ENCODE peak calls at places on chromosomes 1 and 21, in four cellular contexts. Y is heart left ventricle, F is heart right ventricle, I is PC-3. X is an unnamed sample.

GRCh38 chr1:235892080-235892670 is 25.5 kb upstream of the LYST start:
- DNase-seq in F (no peak), Y (no peak), I (no peak), X (no peak)

GRCh38 chr1:56297191-56297590 is 282.2 kb downstream of the PLPP3 start:
- DNase-seq in F (no peak), I (no peak), Y (no peak), X (no peak)

GRCh38 chr21:20971296-20971921 is 26.8 kb upstream of the NCAM2 start:
- DNase-seq in F (peak; percentile 21), Y (no peak), I (peak; percentile 62), X (no peak)

GRCh38 chr1:98296681-98297080 is 364.8 kb upstream of the SNX7 start:
- DNase-seq in F (no peak), I (peak; percentile 77), Y (no peak), X (no peak)

GRCh38 chr1:42979037-42979432 is 20.4 kb upstream of the SLC2A1 start:
- DNase-seq in Y (no peak), I (no peak), F (no peak), X (no peak)

GRCh38 chr1:43269627-43270375 is at the start of gene TMEM125:
- DNase-seq in Y (no peak), F (no peak), I (peak; percentile 36), X (peak; percentile 91)

GRCh38 chr1:179017383-179018326 is 8.0 kb upstream of the FAM20B start:
- DNase-seq in I (peak; percentile 45), Y (no peak), F (no peak), X (no peak)

GRCh38 chr1:17550684-17551584 is 11.4 kb downstream of the ARHGEF10L start:
- DNase-seq in F (no peak), Y (no peak), I (peak; percentile 78), X (no peak)

GRCh38 chr1:161388639-161389038 is 21.0 kb upstream of the CFAP126 start:
- DNase-seq in Y (no peak), F (no peak), I (no peak), X (no peak)

GRCh38 chr1:17624540-17625256 is 85.2 kb downstream of the ARHGEF10L start:
- DNase-seq in F (peak; percentile 67), I (peak; percentile 79), Y (peak; percentile 52), X (no peak)

GRCh38 chr1:2834741-2835564 is 33.5 kb upstream of the TTC34 start:
- DNase-seq in Y (no peak), F (no peak), I (no peak), X (no peak)
- H3K9me3 ChIP-seq in Y (no peaks in the 10 kb centered on the region), F (no peaks in the 10 kb centered on the region), I (peaks cover 6% of the 10 kb centered on the region), X (no peaks in the 10 kb centered on the region)

GRCh38 chr1:20936216-20936615 is 149.1 kb upstream of the HP1BP3 start:
- DNase-seq in F (no peak), Y (no peak), I (no peak), X (no peak)
- H3K4me1 ChIP-seq in F (no peaks in the 10 kb centered on the region), Y (no peaks in the 10 kb centered on the region), I (no peaks in the 10 kb centered on the region), X (no peaks in the 10 kb centered on the region)

DNA sequence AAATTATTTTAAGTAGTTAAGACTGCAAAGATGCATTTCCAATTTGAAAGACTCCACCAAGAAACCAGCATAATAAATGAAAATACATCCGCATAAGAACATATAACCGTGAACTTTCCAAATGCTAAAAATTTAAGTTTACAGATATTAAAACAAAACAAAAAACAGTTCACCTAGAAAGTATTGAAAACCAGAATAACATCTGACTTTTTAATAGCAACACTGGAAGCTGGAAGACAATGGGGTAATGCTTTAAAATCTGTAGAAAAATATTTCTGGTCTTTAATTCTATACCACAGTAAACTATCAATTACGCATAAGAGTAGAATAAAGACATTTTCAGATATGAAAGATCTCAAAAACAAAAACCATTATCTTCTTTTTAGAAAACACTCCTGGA is 79.3 kb upstream of the COL24A1 start:
- DNase-seq in F (no peak), I (no peak), Y (no peak), X (no peak)
- H3K9me3 ChIP-seq in F (no peaks in the 10 kb centered on the region), I (no peaks in the 10 kb centered on the region), Y (peaks cover 5% of the 10 kb centered on the region), X (no peaks in the 10 kb centered on the region)

GRCh38 chr1:40786995-40787705 is 3.6 kb downstream of the KCNQ4 start:
- DNase-seq in I (no peak), Y (no peak), F (no peak), X (no peak)

GRCh38 chr1:40786171-40786994 is 2.8 kb downstream of the KCNQ4 start:
- DNase-seq in F (no peak), Y (no peak), I (no peak), X (no peak)

GRCh38 chr1:40784771-40785151 is 1.2 kb downstream of the KCNQ4 start:
- DNase-seq in F (no peak), I (no peak), Y (no peak), X (no peak)

GRCh38 chr1:40784141-40784770 is 669 bp downstream of the KCNQ4 start:
- DNase-seq in F (no peak), I (no peak), Y (no peak), X (no peak)

GRCh38 chr1:40785446-40785845 is 1.9 kb downstream of the KCNQ4 start:
- DNase-seq in I (no peak), F (no peak), Y (no peak), X (no peak)
- H3K4me1 ChIP-seq in I (peaks cover 10% of the 10 kb centered on the region), F (peaks cover 23% of the 10 kb centered on the region), Y (peaks cover 21% of the 10 kb centered on the region), X (peaks cover 10% of the 10 kb centered on the region)

DNA sequence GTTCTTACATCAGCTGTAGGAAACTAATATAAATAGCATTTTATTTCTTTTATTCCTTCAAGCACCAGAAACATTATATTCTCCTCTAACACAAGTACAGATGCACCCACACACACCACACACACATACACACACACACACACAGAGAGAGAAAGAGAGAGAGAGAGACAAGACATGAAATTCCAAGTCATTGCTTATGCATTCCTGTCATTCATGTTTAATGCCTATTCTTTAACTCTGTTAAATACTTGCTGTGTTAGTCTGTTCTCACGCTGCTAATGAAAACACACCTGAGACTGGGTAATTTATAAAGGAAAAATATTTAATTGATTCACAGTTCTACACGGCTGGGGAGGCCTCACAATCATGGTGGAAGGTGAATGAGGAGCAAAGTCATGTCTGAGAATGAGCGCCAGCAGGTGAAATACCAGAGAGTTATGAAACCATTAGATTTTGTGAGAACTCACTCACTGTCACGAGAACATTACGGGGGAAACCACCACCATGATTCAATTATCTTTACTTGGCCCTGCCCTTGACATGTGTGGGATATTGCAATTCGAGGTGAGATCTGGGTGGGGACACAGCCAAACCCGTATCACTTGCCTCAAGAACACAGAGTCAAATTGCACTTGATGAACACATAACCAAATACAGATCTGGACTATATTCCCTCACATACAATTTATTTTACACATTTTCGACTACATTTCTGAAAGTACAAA is 1058.1 kb upstream of the TMPRSS15 start:
- DNase-seq in F (no peak), Y (no peak), I (no peak), X (no peak)
- H3K9me3 ChIP-seq in F (no peaks in the 10 kb centered on the region), Y (peaks cover 17% of the 10 kb centered on the region), I (peaks cover 4% of the 10 kb centered on the region), X (no peaks in the 10 kb centered on the region)

GRCh38 chr1:152191711-152192110 is 32.3 kb downstream of the HRNR start:
- DNase-seq in F (no peak), I (no peak), Y (no peak), X (no peak)
- H3K4me1 ChIP-seq in F (no peaks in the 10 kb centered on the region), I (peaks cover 17% of the 10 kb centered on the region), Y (no peaks in the 10 kb centered on the region), X (no peaks in the 10 kb centered on the region)

GRCh38 chr1:209491897-209492296 is 91.6 kb upstream of the CAMK1G start:
- DNase-seq in I (no peak), F (no peak), Y (no peak), X (no peak)

GRCh38 chr1:209500993-209501392 is 82.5 kb upstream of the CAMK1G start:
- DNase-seq in I (no peak), F (no peak), Y (no peak), X (no peak)

GRCh38 chr1:209493584-209493983 is 89.9 kb upstream of the CAMK1G start:
- DNase-seq in I (no peak), F (no peak), Y (no peak), X (no peak)

GRCh38 chr1:209497729-209498128 is 85.8 kb upstream of the CAMK1G start:
- DNase-seq in Y (no peak), I (no peak), F (no peak), X (no peak)
- H3K9me3 ChIP-seq in Y (peaks cover 20% of the 10 kb centered on the region), I (peaks cover 8% of the 10 kb centered on the region), F (peaks cover 11% of the 10 kb centered on the region), X (no peaks in the 10 kb centered on the region)

GRCh38 chr1:38431669-38432376 is 385.2 kb upstream of the POU3F1 start:
- DNase-seq in Y (no peak), I (no peak), F (no peak), X (no peak)
- H3K4me1 ChIP-seq in Y (no peaks in the 10 kb centered on the region), I (no peaks in the 10 kb centered on the region), F (no peaks in the 10 kb centered on the region), X (no peaks in the 10 kb centered on the region)

GRCh38 chr1:2916153-2916552 is 105.1 kb upstream of the ACTRT2 start:
- DNase-seq in I (no peak), F (no peak), Y (no peak), X (no peak)
- H3K9me3 ChIP-seq in I (no peaks in the 10 kb centered on the region), F (no peaks in the 10 kb centered on the region), Y (no peaks in the 10 kb centered on the region), X (no peaks in the 10 kb centered on the region)

GRCh38 chr21:45129231-45129923 is 55.0 kb downstream of the ADARB1 start:
- DNase-seq in I (peak; percentile 81), Y (peak; percentile 50), F (peak; percentile 55), X (no peak)
- H3K4me1 ChIP-seq in I (peaks cover 29% of the 10 kb centered on the region), Y (peaks cover 63% of the 10 kb centered on the region), F (peaks cover 51% of the 10 kb centered on the region), X (peaks cover 14% of the 10 kb centered on the region)

X was measured in lung.